ENCODE peak calls at places on chromosome X, in eight cellular contexts. One of them, this sample, is unnamed.

GRCh38 chrX:25066131-25066530 is 50.4 kb upstream of the ARX start:
- DNase-seq in uterus: no peak
- DNase-seq in cardiac muscle cell: no peak
- DNase-seq in BE2C: no peak
- DNase-seq in lower leg skin: no peak
- DNase-seq in neural crest cell: no peak
- DNase-seq in testis: no peak
- DNase-seq in GM10248: no peak
- DNase-seq in this sample: no peak

GRCh38 chrX:40096395-40097091 is 1.2 kb downstream of the BCOR start:
- DNase-seq in uterus: peak
- DNase-seq in cardiac muscle cell: peak
- DNase-seq in BE2C: peak
- DNase-seq in lower leg skin: peak
- DNase-seq in neural crest cell: no peak
- DNase-seq in testis: peak
- DNase-seq in GM10248: no peak
- DNase-seq in this sample: no peak

GRCh38 chrX:3280706-3281105 is 65.7 kb downstream of the MXRA5 start:
- DNase-seq in uterus: no peak
- DNase-seq in cardiac muscle cell: no peak
- DNase-seq in BE2C: no peak
- DNase-seq in lower leg skin: no peak
- DNase-seq in neural crest cell: no peak
- DNase-seq in testis: no peak
- DNase-seq in GM10248: no peak
- DNase-seq in this sample: no peak

GRCh38 chrX:134246282-134246681 is 9.3 kb downstream of the CCDC160 start:
- DNase-seq in uterus: no peak
- DNase-seq in cardiac muscle cell: peak
- DNase-seq in BE2C: peak
- DNase-seq in lower leg skin: no peak
- DNase-seq in neural crest cell: no peak
- DNase-seq in testis: peak
- DNase-seq in GM10248: no peak
- DNase-seq in this sample: no peak

GRCh38 chrX:46298821-46299220 is 246.4 kb downstream of the ZNF674 start:
- DNase-seq in uterus: no peak
- DNase-seq in cardiac muscle cell: no peak
- DNase-seq in BE2C: no peak
- DNase-seq in lower leg skin: no peak
- DNase-seq in neural crest cell: no peak
- DNase-seq in testis: no peak
- DNase-seq in GM10248: no peak
- DNase-seq in this sample: no peak

GRCh38 chrX:153771686-153772607 is 7.9 kb downstream of the PLXNB3 start:
- DNase-seq in uterus: no peak
- DNase-seq in cardiac muscle cell: no peak
- DNase-seq in BE2C: no peak
- DNase-seq in lower leg skin: no peak
- DNase-seq in neural crest cell: no peak
- DNase-seq in testis: no peak
- DNase-seq in GM10248: no peak
- DNase-seq in this sample: no peak

GRCh38 chrX:40111868-40112267 is 14.1 kb upstream of the BCOR start:
- DNase-seq in uterus: no peak
- DNase-seq in cardiac muscle cell: no peak
- DNase-seq in BE2C: no peak
- DNase-seq in lower leg skin: no peak
- DNase-seq in neural crest cell: no peak
- DNase-seq in testis: no peak
- DNase-seq in GM10248: no peak
- DNase-seq in this sample: no peak

GRCh38 chrX:19344207-19344534 is 444 bp downstream of the PDHA1 start:
- DNase-seq in uterus: no peak
- DNase-seq in cardiac muscle cell: no peak
- DNase-seq in BE2C: no peak
- DNase-seq in lower leg skin: no peak
- DNase-seq in neural crest cell: no peak
- DNase-seq in testis: no peak
- DNase-seq in GM10248: no peak
- DNase-seq in this sample: no peak

GRCh38 chrX:34563809-34564208 is 93.3 kb downstream of the TMEM47 start:
- DNase-seq in uterus: no peak
- DNase-seq in cardiac muscle cell: no peak
- DNase-seq in BE2C: no peak
- DNase-seq in lower leg skin: no peak
- DNase-seq in neural crest cell: no peak
- DNase-seq in testis: no peak
- DNase-seq in GM10248: no peak
- DNase-seq in this sample: no peak

GRCh38 chrX:68438575-68438974 is 5.3 kb upstream of the OPHN1 start:
- DNase-seq in uterus: no peak
- DNase-seq in cardiac muscle cell: no peak
- DNase-seq in BE2C: no peak
- DNase-seq in lower leg skin: no peak
- DNase-seq in neural crest cell: no peak
- DNase-seq in testis: no peak
- DNase-seq in GM10248: no peak
- DNase-seq in this sample: no peak

GRCh38 chrX:11890843-11891514 is 132.9 kb downstream of the MSL3 start:
- DNase-seq in uterus: no peak
- DNase-seq in cardiac muscle cell: peak
- DNase-seq in BE2C: no peak
- DNase-seq in lower leg skin: no peak
- DNase-seq in neural crest cell: no peak
- DNase-seq in testis: no peak
- DNase-seq in GM10248: no peak
- DNase-seq in this sample: no peak

GRCh38 chrX:12770440-12770839 is 20.8 kb upstream of the PRPS2 start:
- DNase-seq in uterus: no peak
- DNase-seq in cardiac muscle cell: peak
- DNase-seq in BE2C: no peak
- DNase-seq in lower leg skin: no peak
- DNase-seq in neural crest cell: no peak
- DNase-seq in testis: no peak
- DNase-seq in GM10248: peak
- DNase-seq in this sample: no peak

GRCh38 chrX:155334486-155335316 is at the start of gene CLIC2:
- DNase-seq in uterus: peak
- DNase-seq in cardiac muscle cell: peak
- DNase-seq in BE2C: no peak
- DNase-seq in lower leg skin: peak
- DNase-seq in neural crest cell: no peak
- DNase-seq in testis: peak
- DNase-seq in GM10248: no peak
- DNase-seq in this sample: no peak

GRCh38 chrX:56130436-56130835 is 101.7 kb upstream of the KLF8 start:
- DNase-seq in uterus: no peak
- DNase-seq in cardiac muscle cell: no peak
- DNase-seq in BE2C: no peak
- DNase-seq in lower leg skin: no peak
- DNase-seq in neural crest cell: no peak
- DNase-seq in testis: no peak
- DNase-seq in GM10248: no peak
- DNase-seq in this sample: no peak

GRCh38 chrX:40012800-40013682 is 84.7 kb downstream of the BCOR start:
- DNase-seq in uterus: peak
- DNase-seq in cardiac muscle cell: peak
- DNase-seq in BE2C: no peak
- DNase-seq in lower leg skin: peak
- DNase-seq in neural crest cell: no peak
- DNase-seq in testis: peak
- DNase-seq in GM10248: peak
- DNase-seq in this sample: no peak

GRCh38 chrX:53048169-53049126 is at the start of gene GPR173:
- DNase-seq in uterus: peak
- DNase-seq in cardiac muscle cell: peak
- DNase-seq in BE2C: peak
- DNase-seq in lower leg skin: no peak
- DNase-seq in neural crest cell: peak
- DNase-seq in testis: peak
- DNase-seq in GM10248: no peak
- DNase-seq in this sample: peak

GRCh38 chrX:154398668-154399526 is 720 bp downstream of the RPL10 start:
- DNase-seq in uterus: peak
- DNase-seq in cardiac muscle cell: peak
- DNase-seq in BE2C: peak
- DNase-seq in lower leg skin: peak
- DNase-seq in neural crest cell: peak
- DNase-seq in testis: peak
- DNase-seq in GM10248: peak
- DNase-seq in this sample: no peak

GRCh38 chrX:37726346-37726745 is 40.8 kb downstream of the XK start:
- DNase-seq in uterus: no peak
- DNase-seq in cardiac muscle cell: no peak
- DNase-seq in BE2C: no peak
- DNase-seq in lower leg skin: no peak
- DNase-seq in neural crest cell: no peak
- DNase-seq in testis: no peak
- DNase-seq in GM10248: no peak
- DNase-seq in this sample: no peak

GRCh38 chrX:34521563-34521962 is 135.5 kb downstream of the TMEM47 start:
- DNase-seq in uterus: no peak
- DNase-seq in cardiac muscle cell: no peak
- DNase-seq in BE2C: no peak
- DNase-seq in lower leg skin: no peak
- DNase-seq in neural crest cell: no peak
- DNase-seq in testis: no peak
- DNase-seq in GM10248: no peak
- DNase-seq in this sample: no peak

GRCh38 chrX:13304052-13304451 is 15.8 kb downstream of the ATXN3L start:
- DNase-seq in uterus: no peak
- DNase-seq in cardiac muscle cell: no peak
- DNase-seq in BE2C: no peak
- DNase-seq in lower leg skin: no peak
- DNase-seq in neural crest cell: no peak
- DNase-seq in testis: no peak
- DNase-seq in GM10248: no peak
- DNase-seq in this sample: no peak

GRCh38 chrX:40104649-40105015 is 6.9 kb upstream of the BCOR start:
- DNase-seq in uterus: peak
- DNase-seq in cardiac muscle cell: peak
- DNase-seq in BE2C: peak
- DNase-seq in lower leg skin: peak
- DNase-seq in neural crest cell: no peak
- DNase-seq in testis: no peak
- DNase-seq in GM10248: no peak
- DNase-seq in this sample: no peak

GRCh38 chrX:109472939-109473713 is 8.8 kb downstream of the GUCY2F start:
- DNase-seq in uterus: no peak
- DNase-seq in cardiac muscle cell: peak
- DNase-seq in BE2C: peak
- DNase-seq in lower leg skin: no peak
- DNase-seq in neural crest cell: peak
- DNase-seq in testis: peak
- DNase-seq in GM10248: peak
- DNase-seq in this sample: no peak

GRCh38 chrX:40685352-40685918 is 38.1 kb upstream of the CXorf38 start:
- DNase-seq in uterus: no peak
- DNase-seq in cardiac muscle cell: no peak
- DNase-seq in BE2C: no peak
- DNase-seq in lower leg skin: no peak
- DNase-seq in neural crest cell: no peak
- DNase-seq in testis: no peak
- DNase-seq in GM10248: peak
- DNase-seq in this sample: no peak

GRCh38 chrX:50697691-50698090 is 116.3 kb downstream of the SHROOM4 start:
- DNase-seq in uterus: no peak
- DNase-seq in cardiac muscle cell: peak
- DNase-seq in BE2C: no peak
- DNase-seq in lower leg skin: no peak
- DNase-seq in neural crest cell: no peak
- DNase-seq in testis: no peak
- DNase-seq in GM10248: no peak
- DNase-seq in this sample: no peak

GRCh38 chrX:132364313-132364712 is 124.5 kb downstream of the MBNL3 start:
- DNase-seq in uterus: no peak
- DNase-seq in cardiac muscle cell: no peak
- DNase-seq in BE2C: no peak
- DNase-seq in lower leg skin: no peak
- DNase-seq in neural crest cell: no peak
- DNase-seq in testis: no peak
- DNase-seq in GM10248: no peak
- DNase-seq in this sample: no peak

GRCh38 chrX:131068945-131069719 is 11.0 kb downstream of the ARHGAP36 start:
- DNase-seq in uterus: no peak
- DNase-seq in cardiac muscle cell: peak
- DNase-seq in BE2C: peak
- DNase-seq in lower leg skin: no peak
- DNase-seq in neural crest cell: peak
- DNase-seq in testis: peak
- DNase-seq in GM10248: peak
- DNase-seq in this sample: no peak
- TF ChIP-seq CTCF in uterus: no peak
- TF ChIP-seq CTCF in cardiac muscle cell: peak
- TF ChIP-seq CTCF in BE2C: peak
- TF ChIP-seq CTCF in lower leg skin: no peak
- TF ChIP-seq CTCF in neural crest cell: peak
- TF ChIP-seq CTCF in testis: no peak
- TF ChIP-seq CTCF in GM10248: no peak
- TF ChIP-seq CTCF in this sample: peak

DNA sequence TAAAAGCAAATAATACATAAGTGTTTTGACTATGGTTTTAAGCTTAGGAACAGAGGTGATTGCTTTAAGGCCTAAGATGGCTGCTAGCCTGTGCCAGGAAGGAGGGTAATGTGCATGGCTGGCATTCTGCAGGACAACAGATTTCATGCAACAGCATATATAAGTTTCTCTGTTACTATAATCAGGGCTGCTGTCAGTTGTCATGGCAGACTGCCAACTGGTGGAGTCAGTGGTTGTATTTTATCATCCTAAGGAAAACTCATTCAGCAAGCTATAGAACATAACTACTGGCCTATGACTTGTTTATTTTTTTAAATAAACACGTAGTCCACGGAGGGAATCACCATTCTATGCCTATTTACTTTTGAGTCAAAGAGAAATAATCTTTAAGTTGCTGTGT is 77.7 kb upstream of the DCAF8L1 start:
- DNase-seq in uterus: no peak
- DNase-seq in cardiac muscle cell: peak
- DNase-seq in BE2C: peak
- DNase-seq in lower leg skin: no peak
- DNase-seq in neural crest cell: no peak
- DNase-seq in testis: no peak
- DNase-seq in GM10248: no peak
- DNase-seq in this sample: no peak
- TF ChIP-seq CTCF in uterus: no peak
- TF ChIP-seq CTCF in cardiac muscle cell: no peak
- TF ChIP-seq CTCF in BE2C: no peak
- TF ChIP-seq CTCF in lower leg skin: no peak
- TF ChIP-seq CTCF in neural crest cell: no peak
- TF ChIP-seq CTCF in testis: no peak
- TF ChIP-seq CTCF in GM10248: no peak
- TF ChIP-seq CTCF in this sample: no peak

GRCh38 chrX:119181491-119181890 is 53.9 kb upstream of the KIAA1210 start:
- DNase-seq in uterus: no peak
- DNase-seq in cardiac muscle cell: peak
- DNase-seq in BE2C: no peak
- DNase-seq in lower leg skin: no peak
- DNase-seq in neural crest cell: no peak
- DNase-seq in testis: peak
- DNase-seq in GM10248: no peak
- DNase-seq in this sample: no peak
- TF ChIP-seq CTCF in uterus: no peak
- TF ChIP-seq CTCF in cardiac muscle cell: peak
- TF ChIP-seq CTCF in BE2C: no peak
- TF ChIP-seq CTCF in lower leg skin: no peak
- TF ChIP-seq CTCF in neural crest cell: no peak
- TF ChIP-seq CTCF in testis: no peak
- TF ChIP-seq CTCF in GM10248: no peak
- TF ChIP-seq CTCF in this sample: no peak

GRCh38 chrX:101265869-101266428 is 25.2 kb downstream of the TAF7L start:
- DNase-seq in uterus: no peak
- DNase-seq in cardiac muscle cell: peak
- DNase-seq in BE2C: no peak
- DNase-seq in lower leg skin: no peak
- DNase-seq in neural crest cell: no peak
- DNase-seq in testis: peak
- DNase-seq in GM10248: no peak
- DNase-seq in this sample: no peak
- TF ChIP-seq CTCF in uterus: no peak
- TF ChIP-seq CTCF in cardiac muscle cell: no peak
- TF ChIP-seq CTCF in BE2C: no peak
- TF ChIP-seq CTCF in lower leg skin: no peak
- TF ChIP-seq CTCF in neural crest cell: no peak
- TF ChIP-seq CTCF in testis: no peak
- TF ChIP-seq CTCF in GM10248: no peak
- TF ChIP-seq CTCF in this sample: no peak